ENCODE peak calls at places on chromosomes 11 and 22, in five cellular contexts. N, X, B, W and O are unnamed samples.

GRCh38 chr11:47185305-47186075 is 744 bp downstream of the PACSIN3 start:
- DNase-seq in W (no peak), X (peak; percentile 67), B (peak; percentile 75), N (peak; percentile 84), O (no peak)

GRCh38 chr11:108754901-108755625 is 90.2 kb downstream of the DDX10 start:
- DNase-seq in N (no peak), W (no peak), X (peak; percentile 13), B (no peak), O (no peak)

GRCh38 chr11:77450227-77450626 is 23.7 kb downstream of the PAK1 start:
- DNase-seq in W (no peak), B (no peak), N (no peak), X (no peak), O (no peak)

GRCh38 chr11:131464024-131464423 is 93.6 kb downstream of the NTM start:
- DNase-seq in W (no peak), N (no peak), B (no peak), X (no peak), O (no peak)

GRCh38 chr11:67648796-67649613 is 1.5 kb downstream of the ACY3 start:
- DNase-seq in W (no peak), X (no peak), N (no peak), B (no peak), O (no peak)

GRCh38 chr11:115324569-115325432 is 179.4 kb downstream of the CADM1 start:
- DNase-seq in X (peak; percentile 75), B (no peak), W (no peak), N (peak; percentile 81), O (no peak)

GRCh38 chr22:48153726-48154125 is 1391.3 kb downstream of the TBC1D22A start:
- DNase-seq in N (no peak), B (no peak), X (no peak), W (no peak), O (no peak)

GRCh38 chr11:73240190-73240781 is 22.2 kb downstream of the P2RY2 start:
- DNase-seq in X (peak; percentile 70), N (peak; percentile 48), B (peak; percentile 87), W (no peak), O (no peak)

GRCh38 chr11:86818466-86819282 is 18.3 kb downstream of the PRSS23 start:
- DNase-seq in N (peak; percentile 73), B (no peak), W (no peak), X (peak; percentile 83), O (peak; percentile 38)

GRCh38 chr11:132623496-132623895 is 908.8 kb downstream of the OPCML start:
- DNase-seq in X (no peak), N (no peak), B (no peak), W (no peak), O (no peak)

GRCh38 chr11:77821349-77821851 is 456 bp downstream of the AAMDC start:
- DNase-seq in N (no peak), X (peak; percentile 48), B (peak; percentile 21), W (no peak), O (peak; percentile 3)

GRCh38 chr11:640021-640706 is 3.1 kb downstream of the DRD4 start:
- DNase-seq in X (no peak), B (no peak), W (no peak), N (peak; percentile 46), O (no peak)

GRCh38 chr11:446886-447285 is 3.2 kb upstream of the PTDSS2 start:
- DNase-seq in W (no peak), B (no peak), N (no peak), X (no peak), O (no peak)

GRCh38 chr11:59187587-59187986 is 15.7 kb downstream of the DTX4 start:
- DNase-seq in N (no peak), B (peak; percentile 65), X (peak; percentile 77), W (peak; percentile 16), O (no peak)

GRCh38 chr11:59188954-59189353 is 17.0 kb downstream of the DTX4 start:
- DNase-seq in W (no peak), N (no peak), B (no peak), X (no peak), O (no peak)

GRCh38 chr11:59191899-59192298 is 20.0 kb downstream of the DTX4 start:
- DNase-seq in B (no peak), N (no peak), W (no peak), X (no peak), O (no peak)

GRCh38 chr11:59191095-59191494 is 19.2 kb downstream of the DTX4 start:
- DNase-seq in W (no peak), X (no peak), N (no peak), B (no peak), O (no peak)

GRCh38 chr11:59189986-59190385 is 18.1 kb downstream of the DTX4 start:
- DNase-seq in N (no peak), W (no peak), B (no peak), X (no peak), O (no peak)
- H3K27ac ChIP-seq in N (no peak overlapping the region), W (no peak overlapping the region), B (no peak overlapping the region), X (no peak overlapping the region), O (no peak overlapping the region)

GRCh38 chr11:12226093-12226492 is 115.7 kb downstream of the MICAL2 start:
- DNase-seq in N (no peak), W (no peak), B (no peak), X (no peak), O (no peak)
- H3K4me3 ChIP-seq in N (no peak overlapping the region), W (no peak overlapping the region), B (no peak overlapping the region), X (no peak overlapping the region), O (no peak overlapping the region)

DNA sequence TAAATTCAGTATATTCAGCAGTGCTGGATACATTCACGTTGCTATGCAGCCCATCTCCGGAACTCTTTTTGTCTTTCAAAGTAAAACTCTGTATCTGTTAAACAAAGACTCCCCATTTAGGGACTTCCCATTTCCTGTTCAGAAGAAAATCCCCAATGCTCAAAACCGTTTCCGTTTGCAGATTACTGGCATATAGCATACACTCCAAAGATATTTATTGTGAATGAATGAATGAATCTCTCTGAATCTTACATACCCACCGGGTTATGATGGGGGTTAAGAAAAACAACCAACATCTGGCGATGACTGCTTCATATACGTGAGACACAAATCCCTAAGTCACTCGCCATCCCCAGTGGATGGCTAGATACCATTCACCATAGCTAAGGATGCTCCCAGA is 1.6 kb downstream of the THY1 start:
- DNase-seq in B (no peak), W (no peak), X (no peak), N (no peak), O (no peak)
- H3K27me3 ChIP-seq in B (peaks cover 54% of the 10 kb centered on the region), W (peaks cover 68% of the 10 kb centered on the region), X (no peaks in the 10 kb centered on the region), N (no peaks in the 10 kb centered on the region), O (peaks cover 15% of the 10 kb centered on the region)

DNA sequence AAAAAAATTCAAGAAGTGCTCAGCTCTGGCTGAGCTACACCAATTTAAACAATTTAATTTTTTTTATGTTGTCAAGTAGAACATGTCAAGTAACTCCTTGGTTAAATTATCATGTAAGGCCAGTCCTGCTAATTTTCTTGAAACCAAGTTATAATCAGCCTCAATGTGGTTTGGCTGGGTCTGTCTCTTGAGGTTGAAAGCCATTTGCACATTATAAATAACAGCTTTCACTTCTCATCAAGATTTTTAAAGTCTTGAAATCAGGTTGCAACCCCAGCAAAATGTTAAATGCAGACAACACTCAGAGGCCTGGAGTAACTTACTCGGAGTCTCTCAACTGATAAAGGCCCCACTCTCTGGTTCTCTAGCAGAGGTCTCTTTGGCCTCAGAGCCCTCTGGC is 324.4 kb downstream of the BRD1 start:
- DNase-seq in B (no peak), W (no peak), N (no peak), X (no peak), O (no peak)
- H3K27ac ChIP-seq in B (no peak overlapping the region), W (no peak overlapping the region), N (no peak overlapping the region), X (no peak overlapping the region), O (no peak overlapping the region)

GRCh38 chr11:114259551-114259983 is 36.6 kb upstream of the NNMT start:
- DNase-seq in B (no peak), W (no peak), X (no peak), N (no peak), O (no peak)
- H3K4me3 ChIP-seq in B (no peak overlapping the region), W (no peak overlapping the region), X (no peak overlapping the region), N (no peak overlapping the region), O (no peak overlapping the region)

GRCh38 chr11:45725776-45726606 is 60.6 kb upstream of the CHST1 start:
- DNase-seq in N (no peak), W (no peak), B (no peak), X (no peak), O (no peak)
- H3K27me3 ChIP-seq in N (peaks cover 10% of the 10 kb centered on the region), W (peaks cover 11% of the 10 kb centered on the region), B (peaks cover 7% of the 10 kb centered on the region), X (peaks cover 55% of the 10 kb centered on the region), O (no peaks in the 10 kb centered on the region)

GRCh38 chr11:33264926-33265325 is 7.7 kb downstream of the HIPK3 start:
- DNase-seq in N (no peak), X (no peak), B (no peak), W (no peak), O (no peak)

GRCh38 chr11:33266418-33267215 is 9.4 kb downstream of the HIPK3 start:
- DNase-seq in B (peak; percentile 30), X (peak; percentile 87), N (no peak), W (no peak), O (no peak)

GRCh38 chr11:33259869-33260268 is 2.7 kb downstream of the HIPK3 start:
- DNase-seq in N (no peak), X (no peak), B (no peak), W (no peak), O (no peak)

GRCh38 chr11:33262016-33262638 is 4.9 kb downstream of the HIPK3 start:
- DNase-seq in N (no peak), W (no peak), X (peak; percentile 60), B (no peak), O (no peak)

GRCh38 chr11:33263549-33263948 is 6.4 kb downstream of the HIPK3 start:
- DNase-seq in N (no peak), X (peak; percentile 43), W (no peak), B (no peak), O (no peak)
- H3K27ac ChIP-seq in N (no peak overlapping the region), X (no peak overlapping the region), W (no peak overlapping the region), B (peak overlapping the region; percentile 18), O (no peak overlapping the region)

DNA sequence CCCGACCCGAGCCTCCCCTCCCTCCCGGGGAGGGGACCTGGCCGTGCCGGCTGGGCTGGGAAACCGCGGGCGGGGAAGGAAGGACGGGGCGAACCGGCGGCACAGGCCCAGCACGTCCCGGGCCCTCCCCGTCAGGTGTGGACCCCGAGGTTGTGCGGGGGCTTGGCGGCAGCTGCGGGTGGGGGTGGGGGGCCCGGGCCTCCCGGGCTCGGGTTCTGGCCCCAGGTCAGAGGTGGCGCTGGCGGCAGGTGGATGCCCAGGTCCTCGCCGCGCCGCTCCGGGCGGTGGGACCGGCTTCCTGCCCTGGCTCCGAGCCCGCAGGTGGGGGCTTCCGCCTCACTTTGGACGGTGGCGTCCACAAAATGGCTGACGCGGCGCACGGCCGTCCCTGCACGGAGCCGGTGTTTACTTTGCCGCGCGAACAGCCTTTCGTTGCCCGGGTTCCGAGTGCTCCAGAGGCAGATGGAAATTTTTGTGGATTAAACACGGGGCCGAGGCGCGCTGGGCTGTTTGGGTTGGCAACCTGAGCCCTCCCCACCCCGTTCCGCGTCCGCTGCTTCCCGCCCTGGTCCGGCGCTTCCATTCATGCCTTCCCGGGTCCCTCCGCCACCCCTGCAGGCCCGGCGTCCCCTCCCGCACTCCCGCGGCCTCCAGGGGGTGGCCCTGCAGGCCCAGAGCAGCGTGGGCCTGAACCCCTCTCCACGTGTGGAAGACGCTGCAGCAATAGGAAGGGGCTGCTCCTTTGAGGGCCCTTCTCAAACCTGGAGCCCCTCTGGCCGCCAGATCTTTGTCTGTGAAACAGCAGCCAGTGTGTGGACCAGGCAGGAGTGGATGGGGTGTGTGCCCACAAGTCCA is 92.0 kb upstream of the KCNQ1OT1 start:
- DNase-seq in W (no peak), N (no peak), X (no peak), B (peak; percentile 45), O (no peak)
- H3K4me3 ChIP-seq in W (peak overlapping the region; percentile 43), N (no peak overlapping the region), X (peak overlapping the region; percentile 62), B (peak overlapping the region; percentile 34), O (peak overlapping the region; percentile 64)